ENCODE peak calls at places on chromosomes 6 and 20, in five cellular contexts. One of them, this sample, is unnamed.

GRCh38 chr6:139763468-139764214 is 389.2 kb upstream of the CITED2 start:
- DNase-seq in NCI-H1436: no peak
- DNase-seq in GM03348: no peak
- DNase-seq in lung: no peak
- DNase-seq in natural killer cell: no peak
- DNase-seq in this sample: no peak

GRCh38 chr6:83193747-83194582 is 808 bp downstream of the RWDD2A start:
- DNase-seq in NCI-H1436: peak; percentile 1
- DNase-seq in GM03348: peak; percentile 80
- DNase-seq in lung: peak; percentile 44
- DNase-seq in natural killer cell: peak; percentile 19
- DNase-seq in this sample: no peak

GRCh38 chr6:8483650-8484049 is 48.3 kb upstream of the SLC35B3 start:
- DNase-seq in NCI-H1436: no peak
- DNase-seq in GM03348: no peak
- DNase-seq in lung: no peak
- DNase-seq in natural killer cell: no peak
- DNase-seq in this sample: no peak

GRCh38 chr6:12232339-12232738 is 57.8 kb upstream of the EDN1 start:
- DNase-seq in NCI-H1436: no peak
- DNase-seq in GM03348: peak; percentile 36
- DNase-seq in lung: no peak
- DNase-seq in natural killer cell: no peak
- DNase-seq in this sample: no peak

GRCh38 chr6:134707342-134707982 is 242.4 kb downstream of the ALDH8A1 start:
- DNase-seq in NCI-H1436: peak; percentile 51
- DNase-seq in GM03348: no peak
- DNase-seq in lung: peak; percentile 42
- DNase-seq in natural killer cell: no peak
- DNase-seq in this sample: no peak

GRCh38 chr6:139372326-139373153 is 1.9 kb downstream of the CITED2 start:
- DNase-seq in NCI-H1436: no peak
- DNase-seq in GM03348: no peak
- DNase-seq in lung: no peak
- DNase-seq in natural killer cell: no peak
- DNase-seq in this sample: no peak

GRCh38 chr6:21911208-21911607 is 317.7 kb downstream of the SOX4 start:
- DNase-seq in NCI-H1436: no peak
- DNase-seq in GM03348: no peak
- DNase-seq in lung: no peak
- DNase-seq in natural killer cell: no peak
- DNase-seq in this sample: no peak

GRCh38 chr6:122589115-122589514 is 21.1 kb upstream of the PKIB start:
- DNase-seq in NCI-H1436: no peak
- DNase-seq in GM03348: no peak
- DNase-seq in lung: no peak
- DNase-seq in natural killer cell: no peak
- DNase-seq in this sample: no peak

GRCh38 chr6:57315851-57316250 is 1.6 kb upstream of the PRIM2 start:
- DNase-seq in NCI-H1436: no peak
- DNase-seq in GM03348: no peak
- DNase-seq in lung: no peak
- DNase-seq in natural killer cell: no peak
- DNase-seq in this sample: no peak

GRCh38 chr6:138757131-138757530 is 16.4 kb upstream of the CCDC28A start:
- DNase-seq in NCI-H1436: no peak
- DNase-seq in GM03348: peak; percentile 31
- DNase-seq in lung: no peak
- DNase-seq in natural killer cell: no peak
- DNase-seq in this sample: no peak

GRCh38 chr6:76885861-76886301 is 577.4 kb downstream of the HTR1B start:
- DNase-seq in NCI-H1436: no peak
- DNase-seq in GM03348: peak; percentile 5
- DNase-seq in lung: no peak
- DNase-seq in natural killer cell: no peak
- DNase-seq in this sample: no peak

GRCh38 chr6:83442752-83443151 is 11.9 kb upstream of the ME1 start:
- DNase-seq in NCI-H1436: no peak
- DNase-seq in GM03348: peak; percentile 12
- DNase-seq in lung: no peak
- DNase-seq in natural killer cell: no peak
- DNase-seq in this sample: no peak

GRCh38 chr6:96975848-96976247 is 51.3 kb downstream of the KLHL32 start:
- DNase-seq in NCI-H1436: no peak
- DNase-seq in GM03348: no peak
- DNase-seq in lung: no peak
- DNase-seq in natural killer cell: no peak
- DNase-seq in this sample: no peak

GRCh38 chr20:62159835-62160234 is 16.3 kb downstream of the SS18L1 start:
- DNase-seq in NCI-H1436: no peak
- DNase-seq in GM03348: no peak
- DNase-seq in lung: no peak
- DNase-seq in natural killer cell: no peak
- DNase-seq in this sample: no peak

GRCh38 chr6:7496266-7496875 is 45.1 kb upstream of the DSP start:
- DNase-seq in NCI-H1436: no peak
- DNase-seq in GM03348: no peak
- DNase-seq in lung: no peak
- DNase-seq in natural killer cell: no peak
- DNase-seq in this sample: no peak

GRCh38 chr20:46252352-46253091 is 55.8 kb downstream of the CDH22 start:
- DNase-seq in NCI-H1436: no peak
- DNase-seq in GM03348: no peak
- DNase-seq in lung: no peak
- DNase-seq in natural killer cell: no peak
- DNase-seq in this sample: no peak